ENCODE peak calls at places on chromosomes 16 and 17, in six cellular contexts. Z, H, O, D, K and P are unnamed samples.

GRCh38 chr17:75477493-75477862 is 21.0 kb downstream of the TMEM94 start:
- DNase-seq in Z (no peak), H (no peak), O (no peak), D (no peak), K (no peak), P (no peak)

GRCh38 chr16:30523768-30524574 is 2.4 kb downstream of the ZNF768 start:
- DNase-seq in Z (no peak), H (no peak), O (no peak), D (no peak), K (no peak), P (no peak)

GRCh38 chr17:73998246-73999220 is 204.9 kb upstream of the RPL38 start:
- DNase-seq in Z (peak), H (peak), O (no peak), D (no peak), K (peak), P (no peak)

GRCh38 chr17:74840500-74840899 is 19.2 kb downstream of the GRIN2C start:
- DNase-seq in Z (no peak), H (no peak), O (no peak), D (no peak), K (no peak), P (no peak)

GRCh38 chr17:82350182-82351030 is 8.6 kb upstream of the TEX19 start:
- DNase-seq in Z (peak), H (no peak), O (no peak), D (no peak), K (no peak), P (no peak)

GRCh38 chr17:81563861-81564586 is 11.9 kb upstream of the FAAP100 start:
- DNase-seq in Z (no peak), H (no peak), O (no peak), D (no peak), K (no peak), P (no peak)

GRCh38 chr17:7133424-7133823 is 18.8 kb upstream of the ASGR2 start:
- DNase-seq in Z (peak), H (no peak), O (no peak), D (no peak), K (no peak), P (no peak)

GRCh38 chr16:8572919-8573724 is 17.2 kb downstream of the TMEM114 start:
- DNase-seq in Z (no peak), H (no peak), O (no peak), D (no peak), K (no peak), P (no peak)

GRCh38 chr16:24204150-24204665 is 51.9 kb upstream of the CACNG3 start:
- DNase-seq in Z (no peak), H (no peak), O (no peak), D (no peak), K (no peak), P (no peak)

GRCh38 chr17:1038459-1039118 is 41.7 kb downstream of the TIMM22 start:
- DNase-seq in Z (no peak), H (no peak), O (no peak), D (no peak), K (no peak), P (no peak)

GRCh38 chr16:3328104-3328503 is 22.8 kb downstream of the ZNF75A start:
- DNase-seq in Z (no peak), H (no peak), O (no peak), D (no peak), K (no peak), P (no peak)